ENCODE peak calls at places on chromosomes 4 and X, in six cellular contexts. V is ovary; J is tibial nerve; R is CD4-positive, alpha-beta T cell; F is choroid plexus epithelial cell; B is prostate gland. I is an unnamed sample.

GRCh38 chrX:63959975-63960374 is 175.0 kb upstream of the ARHGEF9 start:
- DNase-seq in V (no peak), J (no peak), R (no peak), F (no peak), B (no peak), I (no peak)

GRCh38 chrX:123731258-123731986 is 1.4 kb downstream of the THOC2 start:
- DNase-seq in V (no peak), J (no peak), R (no peak), F (peak; percentile 37), B (no peak), I (no peak)

GRCh38 chr4:174058846-174059245 is 224.6 kb downstream of the FBXO8 start:
- DNase-seq in V (no peak), J (no peak), R (no peak), F (peak; percentile 4), B (no peak), I (no peak)

GRCh38 chrX:45900751-45901150 is 644.5 kb downstream of the ZNF674 start:
- DNase-seq in V (no peak), J (no peak), R (no peak), F (peak; percentile 84), B (no peak), I (no peak)

GRCh38 chr4:11505225-11505971 is 76.7 kb upstream of the HS3ST1 start:
- DNase-seq in V (no peak), J (no peak), R (no peak), F (peak; percentile 24), B (peak; percentile 58), I (no peak)

GRCh38 chr4:158796370-158797140 is 27.7 kb downstream of the FNIP2 start:
- DNase-seq in V (no peak), J (no peak), R (no peak), F (peak; percentile 57), B (no peak), I (no peak)

GRCh38 chr4:163279713-163280112 is 52.7 kb downstream of the NPY1R start:
- DNase-seq in V (no peak), J (no peak), R (no peak), F (no peak), B (no peak), I (no peak)

GRCh38 chr4:145230726-145231125 is 50.3 kb upstream of the OTUD4 start:
- DNase-seq in V (no peak), J (no peak), R (no peak), F (peak; percentile 34), B (no peak), I (no peak)

GRCh38 chr4:2266821-2267220 is 4.9 kb upstream of the MXD4 start:
- DNase-seq in V (no peak), J (no peak), R (no peak), F (no peak), B (no peak), I (no peak)

GRCh38 chr4:2264481-2265041 is 2.7 kb upstream of the MXD4 start:
- DNase-seq in V (peak; percentile 15), J (no peak), R (no peak), F (no peak), B (no peak), I (no peak)

GRCh38 chr4:2263701-2264321 is 1.9 kb upstream of the MXD4 start:
- DNase-seq in V (peak; percentile 8), J (no peak), R (no peak), F (no peak), B (no peak), I (no peak)

GRCh38 chr4:2266181-2266580 is 4.3 kb upstream of the MXD4 start:
- DNase-seq in V (peak; percentile 69), J (peak; percentile 48), R (no peak), F (peak; percentile 52), B (peak; percentile 46), I (no peak)

DNA sequence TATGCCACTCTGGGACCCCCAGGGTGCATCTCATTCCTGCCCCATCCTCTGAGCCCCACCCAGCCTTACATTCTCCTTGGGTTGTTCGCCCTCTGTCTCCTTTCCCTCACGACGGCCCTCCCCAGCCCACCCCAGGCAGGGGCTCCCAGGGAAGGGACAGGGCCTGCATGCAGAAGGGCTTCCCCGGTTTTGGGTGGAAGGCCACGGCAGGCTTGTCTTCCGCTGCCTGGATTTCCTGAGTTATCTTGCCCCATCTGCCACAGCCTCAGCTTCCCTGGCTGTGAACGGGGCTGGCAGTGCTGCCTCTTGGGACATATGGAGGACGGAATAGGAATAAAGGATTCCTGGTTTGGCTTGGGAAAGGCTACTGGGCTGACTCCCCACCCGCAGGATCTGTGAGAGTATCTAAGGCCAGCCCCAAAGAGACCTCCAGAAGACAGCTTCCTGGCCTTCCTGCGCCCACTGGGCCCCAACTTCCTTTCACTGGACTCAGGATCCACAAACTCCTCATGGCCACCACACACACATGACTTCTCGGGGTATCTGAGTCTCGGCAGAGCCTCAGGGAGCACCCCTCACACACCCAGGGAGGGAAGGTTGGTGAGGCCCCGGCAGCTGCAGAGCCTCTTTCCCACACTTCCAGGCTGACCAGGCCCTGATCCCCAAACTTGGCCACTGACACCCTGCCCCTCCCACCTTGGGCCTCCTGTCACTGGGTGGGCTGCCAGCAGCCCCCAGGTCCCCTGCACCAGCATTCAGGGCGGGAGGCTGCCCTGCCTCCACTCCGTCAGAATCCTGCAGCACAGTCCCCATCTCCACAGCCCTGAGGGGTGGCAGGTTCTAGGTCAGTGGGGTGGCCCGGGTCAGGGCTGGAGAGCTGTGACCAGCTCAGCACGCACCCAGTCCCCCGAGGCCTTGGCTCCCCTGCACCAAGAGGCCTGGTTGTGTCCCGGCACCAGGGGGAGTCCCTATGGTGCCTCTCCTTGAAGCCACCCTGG is 3.5 kb upstream of the MXD4 start:
- DNase-seq in V (no peak), J (no peak), R (no peak), F (no peak), B (no peak), I (no peak)
- TF ChIP-seq CTCF in V (no peak), J (no peak), R (no peak), F (peak; percentile 25), B (no peak), I (no peak)

GRCh38 chr4:17174751-17175150 is 276.3 kb upstream of the LDB2 start:
- DNase-seq in V (no peak), J (no peak), R (no peak), F (no peak), B (no peak), I (no peak)

GRCh38 chr4:17168571-17168970 is 270.1 kb upstream of the LDB2 start:
- DNase-seq in V (no peak), J (no peak), R (no peak), F (peak; percentile 95), B (no peak), I (no peak)

GRCh38 chr4:17169699-17170098 is 271.3 kb upstream of the LDB2 start:
- DNase-seq in V (no peak), J (no peak), R (no peak), F (no peak), B (no peak), I (no peak)

DNA sequence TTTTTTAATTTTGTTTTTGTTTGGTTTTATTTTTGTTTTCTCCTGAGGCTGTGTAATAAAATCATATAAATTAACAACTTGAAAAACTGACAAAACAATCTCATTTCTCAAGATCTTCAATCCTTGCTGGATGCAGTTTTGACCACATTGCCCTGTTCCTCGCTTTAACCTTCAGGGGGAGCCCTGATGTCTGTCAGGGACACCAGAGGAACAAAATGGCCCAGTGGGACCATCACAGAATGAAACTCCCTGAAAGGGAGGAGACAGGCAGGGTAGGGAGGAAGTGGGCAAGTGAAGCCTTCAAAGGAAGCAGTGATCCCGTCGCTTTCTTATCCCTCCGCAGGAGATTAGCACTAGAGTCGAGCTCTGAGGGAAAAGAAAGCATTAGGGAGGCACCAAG is 274.9 kb upstream of the LDB2 start:
- DNase-seq in V (no peak), J (no peak), R (no peak), F (no peak), B (no peak), I (no peak)
- TF ChIP-seq CTCF in V (no peak), J (no peak), R (no peak), F (peak; percentile 48), B (no peak), I (no peak)

GRCh38 chr4:101086801-101087586 is 260.3 kb downstream of the PPP3CA start:
- DNase-seq in V (no peak), J (no peak), R (no peak), F (no peak), B (no peak), I (no peak)
- TF ChIP-seq CTCF in V (no peak), J (no peak), R (no peak), F (peak; percentile 45), B (no peak), I (no peak)

GRCh38 chr4:185222598-185222997 is 13.2 kb downstream of the SNX25 start:
- DNase-seq in V (no peak), J (no peak), R (no peak), F (peak; percentile 36), B (no peak), I (no peak)

GRCh38 chr4:185227131-185227551 is 17.7 kb downstream of the SNX25 start:
- DNase-seq in V (no peak), J (no peak), R (no peak), F (peak; percentile 60), B (no peak), I (no peak)

GRCh38 chr4:185221491-185221890 is 12.1 kb downstream of the SNX25 start:
- DNase-seq in V (no peak), J (no peak), R (no peak), F (no peak), B (no peak), I (no peak)

GRCh38 chr4:185221912-185222311 is 12.5 kb downstream of the SNX25 start:
- DNase-seq in V (no peak), J (no peak), R (no peak), F (no peak), B (no peak), I (no peak)

DNA sequence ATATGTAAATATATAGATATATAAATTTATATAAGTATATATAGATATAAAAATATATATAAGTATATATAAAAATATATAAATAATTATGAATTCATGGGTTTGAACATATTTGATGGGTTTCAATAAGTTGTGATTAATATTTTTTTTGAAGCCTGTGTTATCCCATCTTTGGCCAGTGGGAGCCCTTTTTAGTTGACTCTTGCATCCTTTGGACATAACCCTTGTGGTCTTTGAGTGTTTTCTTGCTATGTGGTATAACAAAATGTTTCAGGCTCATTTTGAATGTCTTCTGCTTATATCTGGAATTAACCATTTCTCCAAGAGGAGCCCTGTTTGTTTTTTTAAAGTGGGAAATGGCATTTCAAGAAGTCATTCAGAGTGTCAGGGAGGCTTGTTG is 15.2 kb downstream of the SNX25 start:
- DNase-seq in V (no peak), J (no peak), R (no peak), F (peak; percentile 18), B (no peak), I (no peak)
- TF ChIP-seq CTCF in V (no peak), J (no peak), R (no peak), F (peak; percentile 38), B (no peak), I (peak; percentile 23)

I was measured in mesothelial cell of epicardium.